ENCODE peak calls at places on chromosomes 1 and 21, in eight cellular contexts. One of them, this sample, is unnamed.

GRCh38 chr1:187469836-187470235 is 641.1 kb downstream of the PLA2G4A start:
- DNase-seq in Daoy: no peak
- DNase-seq in renal cortical epithelial cell: no peak
- DNase-seq in astrocyte of the spinal cord: no peak
- DNase-seq in fibroblast of the conjunctiva: no peak
- DNase-seq in progenitor cell of endocrine pancreas: no peak
- DNase-seq in activated CD4-positive, alpha-beta T cell treated with anti-CD3 and anti-CD28 coated beads, Interleukin-2, amount 50 U/mL, for 24 hours: no peak
- DNase-seq in SHP77: no peak
- DNase-seq in this sample: no peak

GRCh38 chr1:234963904-234964702 is 164.5 kb downstream of the TOMM20 start:
- DNase-seq in Daoy: no peak
- DNase-seq in renal cortical epithelial cell: no peak
- DNase-seq in astrocyte of the spinal cord: no peak
- DNase-seq in fibroblast of the conjunctiva: no peak
- DNase-seq in progenitor cell of endocrine pancreas: no peak
- DNase-seq in activated CD4-positive, alpha-beta T cell treated with anti-CD3 and anti-CD28 coated beads, Interleukin-2, amount 50 U/mL, for 24 hours: no peak
- DNase-seq in SHP77: no peak
- DNase-seq in this sample: no peak

GRCh38 chr1:226181996-226182714 is 4.4 kb downstream of the ACBD3 start:
- DNase-seq in Daoy: peak; percentile 82
- DNase-seq in renal cortical epithelial cell: peak; percentile 74
- DNase-seq in astrocyte of the spinal cord: peak; percentile 41
- DNase-seq in fibroblast of the conjunctiva: peak; percentile 57
- DNase-seq in progenitor cell of endocrine pancreas: no peak
- DNase-seq in activated CD4-positive, alpha-beta T cell treated with anti-CD3 and anti-CD28 coated beads, Interleukin-2, amount 50 U/mL, for 24 hours: no peak
- DNase-seq in SHP77: no peak
- DNase-seq in this sample: no peak

GRCh38 chr1:32863516-32864245 is 7.0 kb downstream of the FNDC5 start:
- DNase-seq in Daoy: no peak
- DNase-seq in renal cortical epithelial cell: no peak
- DNase-seq in astrocyte of the spinal cord: no peak
- DNase-seq in fibroblast of the conjunctiva: no peak
- DNase-seq in progenitor cell of endocrine pancreas: no peak
- DNase-seq in activated CD4-positive, alpha-beta T cell treated with anti-CD3 and anti-CD28 coated beads, Interleukin-2, amount 50 U/mL, for 24 hours: no peak
- DNase-seq in SHP77: no peak
- DNase-seq in this sample: no peak

GRCh38 chr1:81920245-81920740 is 119.6 kb downstream of the ADGRL2 start:
- DNase-seq in Daoy: peak; percentile 70
- DNase-seq in renal cortical epithelial cell: peak; percentile 56
- DNase-seq in astrocyte of the spinal cord: peak; percentile 52
- DNase-seq in fibroblast of the conjunctiva: peak; percentile 20
- DNase-seq in progenitor cell of endocrine pancreas: no peak
- DNase-seq in activated CD4-positive, alpha-beta T cell treated with anti-CD3 and anti-CD28 coated beads, Interleukin-2, amount 50 U/mL, for 24 hours: no peak
- DNase-seq in SHP77: no peak
- DNase-seq in this sample: peak; percentile 24

GRCh38 chr1:92315766-92316413 is 17.0 kb downstream of the RPAP2 start:
- DNase-seq in Daoy: no peak
- DNase-seq in renal cortical epithelial cell: no peak
- DNase-seq in astrocyte of the spinal cord: no peak
- DNase-seq in fibroblast of the conjunctiva: no peak
- DNase-seq in progenitor cell of endocrine pancreas: no peak
- DNase-seq in activated CD4-positive, alpha-beta T cell treated with anti-CD3 and anti-CD28 coated beads, Interleukin-2, amount 50 U/mL, for 24 hours: no peak
- DNase-seq in SHP77: no peak
- DNase-seq in this sample: no peak

GRCh38 chr1:227429447-227430359 is 111.4 kb upstream of the CDC42BPA start:
- DNase-seq in Daoy: peak; percentile 42
- DNase-seq in renal cortical epithelial cell: no peak
- DNase-seq in astrocyte of the spinal cord: peak; percentile 58
- DNase-seq in fibroblast of the conjunctiva: no peak
- DNase-seq in progenitor cell of endocrine pancreas: no peak
- DNase-seq in activated CD4-positive, alpha-beta T cell treated with anti-CD3 and anti-CD28 coated beads, Interleukin-2, amount 50 U/mL, for 24 hours: no peak
- DNase-seq in SHP77: no peak
- DNase-seq in this sample: no peak

GRCh38 chr1:242651817-242652216 is 127.3 kb upstream of the PLD5 start:
- DNase-seq in Daoy: peak; percentile 29
- DNase-seq in renal cortical epithelial cell: no peak
- DNase-seq in astrocyte of the spinal cord: no peak
- DNase-seq in fibroblast of the conjunctiva: no peak
- DNase-seq in progenitor cell of endocrine pancreas: no peak
- DNase-seq in activated CD4-positive, alpha-beta T cell treated with anti-CD3 and anti-CD28 coated beads, Interleukin-2, amount 50 U/mL, for 24 hours: no peak
- DNase-seq in SHP77: peak; percentile 2
- DNase-seq in this sample: no peak

GRCh38 chr1:245588250-245588649 is 433.5 kb downstream of the KIF26B start:
- DNase-seq in Daoy: no peak
- DNase-seq in renal cortical epithelial cell: no peak
- DNase-seq in astrocyte of the spinal cord: no peak
- DNase-seq in fibroblast of the conjunctiva: no peak
- DNase-seq in progenitor cell of endocrine pancreas: no peak
- DNase-seq in activated CD4-positive, alpha-beta T cell treated with anti-CD3 and anti-CD28 coated beads, Interleukin-2, amount 50 U/mL, for 24 hours: no peak
- DNase-seq in SHP77: no peak
- DNase-seq in this sample: no peak

GRCh38 chr1:15678578-15678977 is 5.5 kb upstream of the PLEKHM2 start:
- DNase-seq in Daoy: peak; percentile 75
- DNase-seq in renal cortical epithelial cell: peak; percentile 95
- DNase-seq in astrocyte of the spinal cord: peak; percentile 50
- DNase-seq in fibroblast of the conjunctiva: peak; percentile 20
- DNase-seq in progenitor cell of endocrine pancreas: no peak
- DNase-seq in activated CD4-positive, alpha-beta T cell treated with anti-CD3 and anti-CD28 coated beads, Interleukin-2, amount 50 U/mL, for 24 hours: no peak
- DNase-seq in SHP77: no peak
- DNase-seq in this sample: no peak

GRCh38 chr21:45074818-45075605 is 632 bp downstream of the ADARB1 start:
- DNase-seq in Daoy: peak; percentile 69
- DNase-seq in renal cortical epithelial cell: no peak
- DNase-seq in astrocyte of the spinal cord: peak; percentile 24
- DNase-seq in fibroblast of the conjunctiva: no peak
- DNase-seq in progenitor cell of endocrine pancreas: no peak
- DNase-seq in activated CD4-positive, alpha-beta T cell treated with anti-CD3 and anti-CD28 coated beads, Interleukin-2, amount 50 U/mL, for 24 hours: no peak
- DNase-seq in SHP77: peak; percentile 33
- DNase-seq in this sample: no peak

GRCh38 chr1:161074676-161075368 is 5.1 kb upstream of the ARHGAP30 start:
- DNase-seq in Daoy: peak; percentile 49
- DNase-seq in renal cortical epithelial cell: no peak
- DNase-seq in astrocyte of the spinal cord: no peak
- DNase-seq in fibroblast of the conjunctiva: no peak
- DNase-seq in progenitor cell of endocrine pancreas: no peak
- DNase-seq in activated CD4-positive, alpha-beta T cell treated with anti-CD3 and anti-CD28 coated beads, Interleukin-2, amount 50 U/mL, for 24 hours: no peak
- DNase-seq in SHP77: peak; percentile 41
- DNase-seq in this sample: no peak

GRCh38 chr1:201764166-201764565 is 64.8 kb upstream of the IPO9 start:
- DNase-seq in Daoy: no peak
- DNase-seq in renal cortical epithelial cell: no peak
- DNase-seq in astrocyte of the spinal cord: no peak
- DNase-seq in fibroblast of the conjunctiva: no peak
- DNase-seq in progenitor cell of endocrine pancreas: no peak
- DNase-seq in activated CD4-positive, alpha-beta T cell treated with anti-CD3 and anti-CD28 coated beads, Interleukin-2, amount 50 U/mL, for 24 hours: no peak
- DNase-seq in SHP77: no peak
- DNase-seq in this sample: no peak

GRCh38 chr1:65174585-65174984 is 26.6 kb downstream of the AK4 start:
- DNase-seq in Daoy: peak; percentile 96
- DNase-seq in renal cortical epithelial cell: peak; percentile 100
- DNase-seq in astrocyte of the spinal cord: peak; percentile 97
- DNase-seq in fibroblast of the conjunctiva: peak; percentile 92
- DNase-seq in progenitor cell of endocrine pancreas: no peak
- DNase-seq in activated CD4-positive, alpha-beta T cell treated with anti-CD3 and anti-CD28 coated beads, Interleukin-2, amount 50 U/mL, for 24 hours: no peak
- DNase-seq in SHP77: no peak
- DNase-seq in this sample: peak; percentile 61

GRCh38 chr1:114956570-114956969 is 73.1 kb upstream of the TSHB start:
- DNase-seq in Daoy: peak; percentile 32
- DNase-seq in renal cortical epithelial cell: peak; percentile 38
- DNase-seq in astrocyte of the spinal cord: peak; percentile 4
- DNase-seq in fibroblast of the conjunctiva: no peak
- DNase-seq in progenitor cell of endocrine pancreas: no peak
- DNase-seq in activated CD4-positive, alpha-beta T cell treated with anti-CD3 and anti-CD28 coated beads, Interleukin-2, amount 50 U/mL, for 24 hours: no peak
- DNase-seq in SHP77: no peak
- DNase-seq in this sample: no peak

GRCh38 chr1:201251851-201252430 is 31.4 kb upstream of the PKP1 start:
- DNase-seq in Daoy: no peak
- DNase-seq in renal cortical epithelial cell: no peak
- DNase-seq in astrocyte of the spinal cord: no peak
- DNase-seq in fibroblast of the conjunctiva: no peak
- DNase-seq in progenitor cell of endocrine pancreas: no peak
- DNase-seq in activated CD4-positive, alpha-beta T cell treated with anti-CD3 and anti-CD28 coated beads, Interleukin-2, amount 50 U/mL, for 24 hours: no peak
- DNase-seq in SHP77: no peak
- DNase-seq in this sample: no peak

GRCh38 chr1:178048426-178048825 is 45.5 kb upstream of the RASAL2 start:
- DNase-seq in Daoy: no peak
- DNase-seq in renal cortical epithelial cell: peak; percentile 33
- DNase-seq in astrocyte of the spinal cord: no peak
- DNase-seq in fibroblast of the conjunctiva: no peak
- DNase-seq in progenitor cell of endocrine pancreas: no peak
- DNase-seq in activated CD4-positive, alpha-beta T cell treated with anti-CD3 and anti-CD28 coated beads, Interleukin-2, amount 50 U/mL, for 24 hours: no peak
- DNase-seq in SHP77: no peak
- DNase-seq in this sample: no peak

GRCh38 chr1:240029418-240029817 is 62.3 kb upstream of the FMN2 start:
- DNase-seq in Daoy: no peak
- DNase-seq in renal cortical epithelial cell: no peak
- DNase-seq in astrocyte of the spinal cord: peak; percentile 9
- DNase-seq in fibroblast of the conjunctiva: peak; percentile 1
- DNase-seq in progenitor cell of endocrine pancreas: no peak
- DNase-seq in activated CD4-positive, alpha-beta T cell treated with anti-CD3 and anti-CD28 coated beads, Interleukin-2, amount 50 U/mL, for 24 hours: no peak
- DNase-seq in SHP77: no peak
- DNase-seq in this sample: no peak

GRCh38 chr1:161952603-161953172 is 71.0 kb downstream of the OLFML2B start:
- DNase-seq in Daoy: no peak
- DNase-seq in renal cortical epithelial cell: no peak
- DNase-seq in astrocyte of the spinal cord: no peak
- DNase-seq in fibroblast of the conjunctiva: no peak
- DNase-seq in progenitor cell of endocrine pancreas: no peak
- DNase-seq in activated CD4-positive, alpha-beta T cell treated with anti-CD3 and anti-CD28 coated beads, Interleukin-2, amount 50 U/mL, for 24 hours: no peak
- DNase-seq in SHP77: no peak
- DNase-seq in this sample: no peak

GRCh38 chr21:42317341-42317741 is 2.1 kb upstream of the TFF3 start:
- DNase-seq in Daoy: no peak
- DNase-seq in renal cortical epithelial cell: no peak
- DNase-seq in astrocyte of the spinal cord: no peak
- DNase-seq in fibroblast of the conjunctiva: no peak
- DNase-seq in progenitor cell of endocrine pancreas: no peak
- DNase-seq in activated CD4-positive, alpha-beta T cell treated with anti-CD3 and anti-CD28 coated beads, Interleukin-2, amount 50 U/mL, for 24 hours: no peak
- DNase-seq in SHP77: peak; percentile 31
- DNase-seq in this sample: no peak

GRCh38 chr1:67834246-67834877 is 1.1 kb upstream of the GNG12 start:
- DNase-seq in Daoy: peak; percentile 61
- DNase-seq in renal cortical epithelial cell: peak; percentile 38
- DNase-seq in astrocyte of the spinal cord: no peak
- DNase-seq in fibroblast of the conjunctiva: no peak
- DNase-seq in progenitor cell of endocrine pancreas: no peak
- DNase-seq in activated CD4-positive, alpha-beta T cell treated with anti-CD3 and anti-CD28 coated beads, Interleukin-2, amount 50 U/mL, for 24 hours: no peak
- DNase-seq in SHP77: no peak
- DNase-seq in this sample: no peak

GRCh38 chr1:9539165-9539828 is at the start of gene SLC25A33:
- DNase-seq in Daoy: peak; percentile 98
- DNase-seq in renal cortical epithelial cell: peak; percentile 85
- DNase-seq in astrocyte of the spinal cord: peak; percentile 98
- DNase-seq in fibroblast of the conjunctiva: peak; percentile 93
- DNase-seq in progenitor cell of endocrine pancreas: peak; percentile 96
- DNase-seq in activated CD4-positive, alpha-beta T cell treated with anti-CD3 and anti-CD28 coated beads, Interleukin-2, amount 50 U/mL, for 24 hours: peak; percentile 97
- DNase-seq in SHP77: peak; percentile 91
- DNase-seq in this sample: peak; percentile 95

GRCh38 chr1:211259596-211260126 is 495 bp downstream of the RCOR3 start:
- DNase-seq in Daoy: peak; percentile 74
- DNase-seq in renal cortical epithelial cell: no peak
- DNase-seq in astrocyte of the spinal cord: peak; percentile 71
- DNase-seq in fibroblast of the conjunctiva: peak; percentile 50
- DNase-seq in progenitor cell of endocrine pancreas: no peak
- DNase-seq in activated CD4-positive, alpha-beta T cell treated with anti-CD3 and anti-CD28 coated beads, Interleukin-2, amount 50 U/mL, for 24 hours: no peak
- DNase-seq in SHP77: peak; percentile 60
- DNase-seq in this sample: peak; percentile 15

GRCh38 chr1:204828352-204828850 is 42.3 kb upstream of the NFASC start:
- DNase-seq in Daoy: peak; percentile 89
- DNase-seq in renal cortical epithelial cell: no peak
- DNase-seq in astrocyte of the spinal cord: no peak
- DNase-seq in fibroblast of the conjunctiva: no peak
- DNase-seq in progenitor cell of endocrine pancreas: peak; percentile 69
- DNase-seq in activated CD4-positive, alpha-beta T cell treated with anti-CD3 and anti-CD28 coated beads, Interleukin-2, amount 50 U/mL, for 24 hours: peak; percentile 15
- DNase-seq in SHP77: peak; percentile 82
- DNase-seq in this sample: no peak

GRCh38 chr1:50237081-50237480 is 128.4 kb downstream of the ELAVL4 start:
- DNase-seq in Daoy: no peak
- DNase-seq in renal cortical epithelial cell: no peak
- DNase-seq in astrocyte of the spinal cord: no peak
- DNase-seq in fibroblast of the conjunctiva: no peak
- DNase-seq in progenitor cell of endocrine pancreas: no peak
- DNase-seq in activated CD4-positive, alpha-beta T cell treated with anti-CD3 and anti-CD28 coated beads, Interleukin-2, amount 50 U/mL, for 24 hours: no peak
- DNase-seq in SHP77: no peak
- DNase-seq in this sample: no peak

GRCh38 chr1:243595527-243596206 is 254.4 kb downstream of the AKT3 start:
- DNase-seq in Daoy: peak; percentile 11
- DNase-seq in renal cortical epithelial cell: no peak
- DNase-seq in astrocyte of the spinal cord: peak; percentile 68
- DNase-seq in fibroblast of the conjunctiva: peak; percentile 27
- DNase-seq in progenitor cell of endocrine pancreas: no peak
- DNase-seq in activated CD4-positive, alpha-beta T cell treated with anti-CD3 and anti-CD28 coated beads, Interleukin-2, amount 50 U/mL, for 24 hours: no peak
- DNase-seq in SHP77: no peak
- DNase-seq in this sample: peak; percentile 2

GRCh38 chr1:227994632-227995300 is 12.0 kb upstream of the WNT3A start:
- DNase-seq in Daoy: no peak
- DNase-seq in renal cortical epithelial cell: no peak
- DNase-seq in astrocyte of the spinal cord: no peak
- DNase-seq in fibroblast of the conjunctiva: no peak
- DNase-seq in progenitor cell of endocrine pancreas: peak; percentile 4
- DNase-seq in activated CD4-positive, alpha-beta T cell treated with anti-CD3 and anti-CD28 coated beads, Interleukin-2, amount 50 U/mL, for 24 hours: no peak
- DNase-seq in SHP77: no peak
- DNase-seq in this sample: no peak

GRCh38 chr1:234998174-234998741 is 130.4 kb downstream of the TOMM20 start:
- DNase-seq in Daoy: peak; percentile 81
- DNase-seq in renal cortical epithelial cell: peak; percentile 98
- DNase-seq in astrocyte of the spinal cord: peak; percentile 80
- DNase-seq in fibroblast of the conjunctiva: no peak
- DNase-seq in progenitor cell of endocrine pancreas: no peak
- DNase-seq in activated CD4-positive, alpha-beta T cell treated with anti-CD3 and anti-CD28 coated beads, Interleukin-2, amount 50 U/mL, for 24 hours: no peak
- DNase-seq in SHP77: peak; percentile 18
- DNase-seq in this sample: no peak

GRCh38 chr1:238916828-238917227 is 469.5 kb upstream of the CHRM3 start:
- DNase-seq in Daoy: peak; percentile 26
- DNase-seq in renal cortical epithelial cell: no peak
- DNase-seq in astrocyte of the spinal cord: no peak
- DNase-seq in fibroblast of the conjunctiva: no peak
- DNase-seq in progenitor cell of endocrine pancreas: no peak
- DNase-seq in activated CD4-positive, alpha-beta T cell treated with anti-CD3 and anti-CD28 coated beads, Interleukin-2, amount 50 U/mL, for 24 hours: no peak
- DNase-seq in SHP77: no peak
- DNase-seq in this sample: no peak

GRCh38 chr21:31656199-31657095 is 3.0 kb upstream of the SOD1 start:
- DNase-seq in Daoy: peak; percentile 67
- DNase-seq in renal cortical epithelial cell: no peak
- DNase-seq in astrocyte of the spinal cord: peak; percentile 58
- DNase-seq in fibroblast of the conjunctiva: no peak
- DNase-seq in progenitor cell of endocrine pancreas: no peak
- DNase-seq in activated CD4-positive, alpha-beta T cell treated with anti-CD3 and anti-CD28 coated beads, Interleukin-2, amount 50 U/mL, for 24 hours: no peak
- DNase-seq in SHP77: no peak
- DNase-seq in this sample: no peak

GRCh38 chr1:94884101-94884875 is 42.6 kb downstream of the CNN3 start:
- DNase-seq in Daoy: peak; percentile 62
- DNase-seq in renal cortical epithelial cell: peak; percentile 82
- DNase-seq in astrocyte of the spinal cord: peak; percentile 77
- DNase-seq in fibroblast of the conjunctiva: peak; percentile 84
- DNase-seq in progenitor cell of endocrine pancreas: peak; percentile 42
- DNase-seq in activated CD4-positive, alpha-beta T cell treated with anti-CD3 and anti-CD28 coated beads, Interleukin-2, amount 50 U/mL, for 24 hours: no peak
- DNase-seq in SHP77: no peak
- DNase-seq in this sample: peak; percentile 59

GRCh38 chr1:54284781-54285563 is 85.0 kb downstream of the MRPL37 start:
- DNase-seq in Daoy: no peak
- DNase-seq in renal cortical epithelial cell: no peak
- DNase-seq in astrocyte of the spinal cord: no peak
- DNase-seq in fibroblast of the conjunctiva: no peak
- DNase-seq in progenitor cell of endocrine pancreas: no peak
- DNase-seq in activated CD4-positive, alpha-beta T cell treated with anti-CD3 and anti-CD28 coated beads, Interleukin-2, amount 50 U/mL, for 24 hours: no peak
- DNase-seq in SHP77: no peak
- DNase-seq in this sample: no peak

GRCh38 chr21:35423694-35424093 is 374.6 kb upstream of the RUNX1 start:
- DNase-seq in Daoy: no peak
- DNase-seq in renal cortical epithelial cell: no peak
- DNase-seq in astrocyte of the spinal cord: peak; percentile 21
- DNase-seq in fibroblast of the conjunctiva: peak; percentile 10
- DNase-seq in progenitor cell of endocrine pancreas: no peak
- DNase-seq in activated CD4-positive, alpha-beta T cell treated with anti-CD3 and anti-CD28 coated beads, Interleukin-2, amount 50 U/mL, for 24 hours: no peak
- DNase-seq in SHP77: no peak
- DNase-seq in this sample: no peak

GRCh38 chr1:83813571-83813970 is 185.4 kb downstream of the TTLL7 start:
- DNase-seq in Daoy: no peak
- DNase-seq in renal cortical epithelial cell: no peak
- DNase-seq in astrocyte of the spinal cord: no peak
- DNase-seq in fibroblast of the conjunctiva: no peak
- DNase-seq in progenitor cell of endocrine pancreas: no peak
- DNase-seq in activated CD4-positive, alpha-beta T cell treated with anti-CD3 and anti-CD28 coated beads, Interleukin-2, amount 50 U/mL, for 24 hours: no peak
- DNase-seq in SHP77: no peak
- DNase-seq in this sample: no peak

This sample was measured in amniotic stem cell.